ENCODE peak calls at places on chromosomes 11 and 22, in ten cellular contexts. Y, X, E, I, N, P, O, Q, Z and H are unnamed samples.

GRCh38 chr22:48805516-48805915 is 1022.2 kb downstream of the BRD1 start:
- DNase-seq in Y (no peak), X (no peak), E (no peak), I (no peak), N (no peak), P (no peak), O (no peak), Q (no peak), Z (no peak), H (no peak)

GRCh38 chr11:105903113-105903512 is 118.9 kb downstream of the MSANTD4 start:
- DNase-seq in Y (peak), X (no peak), E (no peak), I (no peak), N (no peak), P (no peak), O (no peak), Q (no peak), Z (no peak), H (no peak)

GRCh38 chr11:116605543-116605942 is 167.2 kb downstream of the BUD13 start:
- DNase-seq in Y (peak), X (peak), E (peak), I (peak), N (no peak), P (peak), O (no peak), Q (peak), Z (peak), H (peak)

GRCh38 chr11:61488651-61489291 is 19.8 kb upstream of the LRRC10B start:
- DNase-seq in Y (peak), X (no peak), E (peak), I (no peak), N (peak), P (no peak), O (no peak), Q (peak), Z (no peak), H (no peak)

GRCh38 chr11:75191330-75191717 is 40.4 kb downstream of the SLCO2B1 start:
- DNase-seq in Y (peak), X (no peak), E (peak), I (no peak), N (peak), P (peak), O (no peak), Q (no peak), Z (no peak), H (no peak)

GRCh38 chr22:45731798-45732495 is 60.3 kb downstream of the ATXN10 start:
- DNase-seq in Y (peak), X (no peak), E (peak), I (no peak), N (no peak), P (no peak), O (peak), Q (peak), Z (no peak), H (peak)

GRCh38 chr11:58675344-58676155 is 53.1 kb downstream of the CNTF start:
- DNase-seq in Y (peak), X (no peak), E (peak), I (peak), N (peak), P (peak), O (peak), Q (peak), Z (peak), H (peak)

GRCh38 chr22:47333625-47334024 is 571.2 kb downstream of the TBC1D22A start:
- DNase-seq in Y (no peak), X (peak), E (no peak), I (peak), N (no peak), P (no peak), O (no peak), Q (peak), Z (no peak), H (no peak)

GRCh38 chr11:1674879-1675235 is 22.1 kb upstream of the KRTAP5-6 start:
- DNase-seq in Y (peak), X (no peak), E (no peak), I (no peak), N (no peak), P (no peak), O (no peak), Q (no peak), Z (no peak), H (no peak)

GRCh38 chr22:31346733-31347250 is 646 bp upstream of the PATZ1 start:
- DNase-seq in Y (peak), X (no peak), E (peak), I (no peak), N (peak), P (peak), O (peak), Q (peak), Z (no peak), H (no peak)

GRCh38 chr11:47254381-47254780 is 3.4 kb upstream of the NR1H3 start:
- DNase-seq in Y (no peak), X (no peak), E (no peak), I (no peak), N (no peak), P (no peak), O (no peak), Q (no peak), Z (no peak), H (no peak)

GRCh38 chr11:71998061-71998460 is 648 bp upstream of the IL18BP start:
- DNase-seq in Y (no peak), X (no peak), E (no peak), I (no peak), N (no peak), P (no peak), O (no peak), Q (no peak), Z (no peak), H (no peak)

GRCh38 chr11:71999813-72000590 is 1.3 kb downstream of the IL18BP start:
- DNase-seq in Y (no peak), X (no peak), E (no peak), I (no peak), N (no peak), P (no peak), O (no peak), Q (no peak), Z (no peak), H (no peak)

GRCh38 chr11:71998649-71999310 is at the start of gene IL18BP:
- DNase-seq in Y (no peak), X (no peak), E (no peak), I (no peak), N (no peak), P (no peak), O (no peak), Q (no peak), Z (no peak), H (peak)

GRCh38 chr11:72000591-72000867 is 1.8 kb downstream of the IL18BP start:
- DNase-seq in Y (no peak), X (no peak), E (no peak), I (no peak), N (no peak), P (no peak), O (no peak), Q (no peak), Z (no peak), H (no peak)

GRCh38 chr11:71999360-71999759 is 651 bp downstream of the IL18BP start:
- DNase-seq in Y (no peak), X (no peak), E (peak), I (no peak), N (no peak), P (no peak), O (no peak), Q (no peak), Z (no peak), H (no peak)
- H3K4me3 ChIP-seq in Y (no peak), X (no peak), E (no peak), I (no peak), N (no peak), P (no peak), O (no peak), Q (no peak), Z (no peak), H (no peak)

GRCh38 chr22:34850010-34850409 is 215.9 kb upstream of the ISX start:
- DNase-seq in Y (no peak), X (no peak), E (peak), I (no peak), N (no peak), P (no peak), O (no peak), Q (no peak), Z (no peak), H (no peak)
- H3K4me2 ChIP-seq in Y (no peak), X (no peak), E (no peak), I (no peak), N (no peak), P (no peak), O (no peak), Q (no peak), Z (no peak), H (no peak)

GRCh38 chr11:112794321-112794720 is 166.9 kb upstream of the NCAM1 start:
- DNase-seq in Y (no peak), X (no peak), E (no peak), I (no peak), N (no peak), P (no peak), O (no peak), Q (no peak), Z (no peak), H (no peak)

GRCh38 chr11:112797653-112798293 is 163.4 kb upstream of the NCAM1 start:
- DNase-seq in Y (peak), X (no peak), E (peak), I (peak), N (no peak), P (peak), O (no peak), Q (peak), Z (peak), H (no peak)

GRCh38 chr11:112795142-112795815 is 165.9 kb upstream of the NCAM1 start:
- DNase-seq in Y (peak), X (no peak), E (peak), I (peak), N (peak), P (no peak), O (peak), Q (peak), Z (peak), H (peak)

GRCh38 chr11:112795896-112796686 is 165.1 kb upstream of the NCAM1 start:
- DNase-seq in Y (no peak), X (no peak), E (no peak), I (no peak), N (no peak), P (no peak), O (no peak), Q (no peak), Z (no peak), H (no peak)

DNA sequence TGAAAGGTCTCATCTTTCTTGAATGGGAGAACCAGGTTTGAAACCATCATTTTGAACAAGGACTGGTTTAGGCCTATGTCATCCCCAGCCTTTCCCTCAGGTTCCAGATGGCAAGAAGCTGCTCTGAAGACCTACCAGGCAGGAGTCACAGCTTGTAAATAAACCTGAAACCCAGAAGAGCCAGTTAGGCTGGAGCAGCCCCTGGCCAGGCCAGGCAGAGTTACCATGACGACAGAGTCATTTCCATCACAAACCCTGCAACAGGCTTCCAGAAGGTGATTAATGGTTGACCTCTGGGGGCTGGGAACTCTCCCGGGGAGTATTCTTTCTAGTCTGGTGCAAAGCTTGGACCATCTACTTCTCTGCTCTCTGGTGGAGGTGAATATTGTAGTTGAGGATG is 164.1 kb upstream of the NCAM1 start:
- DNase-seq in Y (peak), X (no peak), E (peak), I (no peak), N (peak), P (peak), O (no peak), Q (no peak), Z (peak), H (no peak)
- H3K27ac ChIP-seq in Y (no peak), X (no peak), E (no peak), I (no peak), N (no peak), P (peak), O (no peak), Q (no peak), Z (peak), H (no peak)

DNA sequence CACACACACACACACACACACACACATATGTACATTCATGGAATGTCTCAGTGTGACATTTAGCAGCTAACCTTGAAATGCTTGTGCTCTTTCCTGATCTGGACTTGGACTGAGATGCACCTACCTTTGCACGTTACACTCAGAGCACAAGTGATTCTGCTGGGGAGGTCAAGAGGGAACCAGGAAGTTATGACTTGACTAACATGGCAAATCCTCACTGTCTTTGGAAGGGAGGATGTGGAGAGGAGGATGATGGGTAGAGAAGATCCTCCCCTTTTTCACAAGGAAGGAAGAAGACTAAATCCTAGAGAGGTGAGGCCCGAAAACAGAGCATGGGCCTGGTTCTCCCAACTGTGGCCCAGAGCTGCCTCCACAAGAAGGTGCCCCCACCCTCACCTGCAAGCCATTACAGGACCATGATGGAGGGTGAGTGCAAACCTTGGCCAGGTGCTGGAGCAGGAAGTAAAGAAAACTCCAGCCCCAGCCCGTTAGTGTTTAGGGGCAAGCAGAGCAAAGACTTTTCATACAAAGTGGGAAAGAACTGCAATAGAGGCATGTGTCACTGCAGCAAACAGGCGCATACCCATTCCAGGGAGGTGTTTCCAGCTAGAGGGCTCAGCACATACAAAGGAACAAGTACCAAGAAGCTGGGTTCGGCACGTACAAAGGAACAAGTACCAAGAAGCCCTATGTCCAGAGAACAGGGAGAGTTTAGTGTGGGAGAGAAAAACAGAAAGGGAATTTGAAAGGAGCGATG is 26.4 kb downstream of the SCN4B start:
- DNase-seq in Y (no peak), X (peak), E (peak), I (no peak), N (no peak), P (no peak), O (no peak), Q (peak), Z (no peak), H (no peak)
- H3K4me3 ChIP-seq in Y (no peak), X (no peak), E (no peak), I (no peak), N (no peak), P (no peak), O (no peak), Q (no peak), Z (no peak), H (no peak)

GRCh38 chr11:67745181-67745726 is 70.8 kb upstream of the ALDH3B2 start:
- DNase-seq in Y (no peak), X (no peak), E (no peak), I (no peak), N (no peak), P (no peak), O (no peak), Q (no peak), Z (no peak), H (no peak)
- H3K4me2 ChIP-seq in Y (no peak), X (no peak), E (no peak), I (no peak), N (no peak), P (no peak), O (no peak), Q (no peak), Z (no peak), H (no peak)

DNA sequence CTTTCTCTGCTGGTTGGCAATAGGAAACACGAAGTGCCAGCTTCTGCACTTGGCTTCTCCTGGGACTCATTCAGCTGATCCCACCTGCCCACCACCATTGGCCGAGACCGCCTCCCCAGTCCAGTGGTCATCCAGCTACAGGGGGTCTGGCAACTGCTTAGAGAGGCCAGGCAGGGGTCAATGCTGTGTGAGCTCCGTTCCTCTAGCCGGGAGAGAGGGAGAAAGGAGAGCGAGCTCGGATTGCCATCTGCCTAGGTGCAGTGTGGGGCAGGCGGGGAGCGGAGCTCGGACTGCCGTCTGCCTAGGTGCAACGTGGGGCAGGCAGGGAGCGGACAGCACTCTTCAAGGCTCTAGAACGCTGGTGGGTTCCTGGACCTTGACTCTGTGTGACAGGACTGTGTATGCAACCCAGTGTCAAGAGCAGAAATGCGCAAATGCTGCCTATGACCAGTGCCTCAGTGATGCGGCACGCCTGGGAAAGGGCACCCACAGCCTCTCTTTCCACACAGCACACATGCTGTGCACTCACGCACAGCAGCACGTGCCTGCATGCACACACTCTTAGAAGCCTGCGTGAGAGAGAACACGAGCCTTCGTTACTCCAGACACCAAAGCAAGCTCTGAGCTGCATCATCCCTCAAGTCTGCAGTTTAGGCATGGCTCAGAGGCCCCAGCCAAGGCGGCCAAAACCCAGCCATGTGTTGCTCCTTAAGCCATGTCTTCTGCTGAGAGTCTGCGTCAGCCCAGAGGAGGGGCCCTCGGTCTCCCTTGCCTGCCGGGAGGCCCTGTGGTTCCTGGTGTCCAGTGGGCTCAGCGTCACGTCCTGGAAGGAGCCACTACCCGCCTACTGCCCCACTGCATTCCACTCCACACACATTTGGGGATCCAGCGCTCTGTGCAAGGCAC is 26.8 kb upstream of the JAM3 start:
- DNase-seq in Y (no peak), X (no peak), E (no peak), I (no peak), N (no peak), P (no peak), O (no peak), Q (no peak), Z (no peak), H (no peak)
- H3K27ac ChIP-seq in Y (no peak), X (no peak), E (no peak), I (no peak), N (no peak), P (no peak), O (no peak), Q (no peak), Z (no peak), H (no peak)

DNA sequence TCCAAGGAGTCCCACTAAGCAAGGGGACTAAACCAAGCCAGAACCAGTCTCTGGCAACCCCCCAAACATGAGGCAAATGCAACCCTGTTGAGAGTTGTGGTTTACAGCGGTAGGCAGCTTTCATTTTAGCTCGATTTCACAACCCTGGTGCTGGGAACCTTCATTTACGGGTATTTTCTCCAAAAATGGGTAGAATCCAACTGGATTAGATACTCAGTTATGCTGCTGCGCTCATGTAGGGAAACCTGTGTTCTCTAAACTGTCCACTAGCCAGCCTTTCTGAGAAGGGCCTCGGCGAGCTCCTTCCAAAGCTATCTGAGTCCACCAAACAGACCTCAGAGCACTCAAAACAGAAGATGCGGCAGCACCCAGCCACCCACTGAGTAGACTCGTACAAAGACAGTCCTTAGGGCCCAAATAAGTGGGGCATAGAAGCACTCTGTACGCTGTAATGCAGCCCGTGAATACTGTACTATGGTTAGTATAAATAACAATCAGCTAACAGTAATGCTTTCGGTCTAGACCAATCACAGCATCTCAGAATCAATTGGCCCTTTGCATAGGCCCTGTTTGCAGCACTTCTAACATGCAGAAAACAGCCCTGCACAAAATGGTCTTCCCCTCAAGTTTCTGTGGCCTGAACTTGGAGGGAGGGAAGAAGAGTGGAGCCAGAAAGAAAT is 104.7 kb downstream of the ETS1 start:
- DNase-seq in Y (no peak), X (no peak), E (no peak), I (no peak), N (no peak), P (no peak), O (no peak), Q (no peak), Z (no peak), H (no peak)
- H3K4me3 ChIP-seq in Y (no peak), X (no peak), E (no peak), I (no peak), N (no peak), P (no peak), O (no peak), Q (no peak), Z (no peak), H (no peak)

DNA sequence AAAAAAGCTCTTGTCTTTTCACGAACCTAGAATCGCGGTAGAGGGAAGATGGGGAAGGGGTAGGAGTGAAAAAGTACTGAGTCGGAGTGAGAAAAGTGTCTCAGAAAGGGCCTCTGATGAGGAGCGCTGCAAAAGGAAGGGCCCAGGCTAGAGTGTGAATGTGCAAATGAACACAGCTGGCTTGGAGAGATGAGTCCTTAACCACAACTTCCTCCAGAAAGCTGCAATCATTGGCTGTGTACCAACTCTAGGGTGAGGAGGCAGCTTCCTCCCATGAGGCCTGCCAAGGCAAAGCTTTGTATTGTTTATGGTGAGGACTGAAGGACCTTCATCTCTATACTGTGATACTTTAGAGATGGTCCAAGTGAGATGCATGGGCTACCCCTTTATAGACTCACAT is 566.9 kb upstream of the ANO5 start:
- DNase-seq in Y (no peak), X (no peak), E (no peak), I (peak), N (no peak), P (no peak), O (no peak), Q (no peak), Z (no peak), H (peak)
- H3K4me2 ChIP-seq in Y (no peak), X (no peak), E (no peak), I (no peak), N (no peak), P (no peak), O (no peak), Q (no peak), Z (no peak), H (peak)